ENCODE peak calls at places on chromosomes 13 and 19, in eight cellular contexts. Z is H7, Q is heart right ventricle, M is GM23248, T is fibroblast of lung, N is tibial artery, L is BE2C, P is HCT116. F is an unnamed sample. For H3K36me3, the result is how much of the 10 kb centered on the place peaks cover.

GRCh38 chr19:2171349-2172145 is 7.8 kb downstream of the DOT1L start:
- DNase-seq in Z (peak), Q (peak), M (no peak), T (peak), N (no peak), L (peak), P (no peak), F (peak)

GRCh38 chr13:34044660-34045080 is 226.7 kb downstream of the RFC3 start:
- DNase-seq in Z (no peak), Q (no peak), M (peak), T (peak), N (no peak), L (no peak), P (peak), F (no peak)

GRCh38 chr13:110574161-110574560 is 12.6 kb upstream of the RAB20 start:
- DNase-seq in Z (no peak), Q (no peak), M (peak), T (no peak), N (no peak), L (no peak), P (no peak), F (no peak)

GRCh38 chr19:6012416-6013170 is 34.7 kb upstream of the RANBP3 start:
- DNase-seq in Z (peak), Q (no peak), M (no peak), T (no peak), N (no peak), L (no peak), P (no peak), F (no peak)

GRCh38 chr13:74287672-74288169 is 153.5 kb upstream of the KLF12 start:
- DNase-seq in Z (peak), Q (peak), M (peak), T (peak), N (peak), L (peak), P (no peak), F (peak)

GRCh38 chr19:33681081-33681680 is 59.4 kb downstream of the CHST8 start:
- DNase-seq in Z (peak), Q (no peak), M (no peak), T (no peak), N (no peak), L (no peak), P (no peak), F (no peak)

GRCh38 chr19:19451429-19452240 is 46.2 kb downstream of the GATAD2A start:
- DNase-seq in Z (no peak), Q (no peak), M (no peak), T (peak), N (no peak), L (no peak), P (no peak), F (no peak)

GRCh38 chr19:11673608-11674041 is 65.1 kb downstream of the ZNF823 start:
- DNase-seq in Z (peak), Q (peak), M (peak), T (peak), N (peak), L (peak), P (no peak), F (peak)

GRCh38 chr19:41754596-41754995 is 734 bp upstream of the CEACAM6 start:
- DNase-seq in Z (no peak), Q (no peak), M (no peak), T (no peak), N (no peak), L (no peak), P (no peak), F (no peak)

GRCh38 chr19:43768273-43769050 is 12.3 kb downstream of the KCNN4 start:
- DNase-seq in Z (no peak), Q (no peak), M (no peak), T (no peak), N (peak), L (no peak), P (no peak), F (peak)

GRCh38 chr19:11421607-11422098 is 2.5 kb upstream of the RGL3 start:
- DNase-seq in Z (peak), Q (peak), M (peak), T (no peak), N (peak), L (peak), P (no peak), F (peak)

GRCh38 chr13:77415253-77416127 is 88.6 kb upstream of the MYCBP2 start:
- DNase-seq in Z (no peak), Q (no peak), M (no peak), T (no peak), N (peak), L (no peak), P (no peak), F (no peak)

GRCh38 chr19:52646571-52647222 is 8.5 kb upstream of the ZNF83 start:
- DNase-seq in Z (no peak), Q (no peak), M (no peak), T (peak), N (no peak), L (no peak), P (no peak), F (no peak)

GRCh38 chr13:29479716-29480492 is 115.6 kb downstream of the SLC7A1 start:
- DNase-seq in Z (no peak), Q (no peak), M (no peak), T (no peak), N (no peak), L (no peak), P (no peak), F (no peak)

GRCh38 chr13:91304740-91305139 is 42.7 kb upstream of the MIR17HG start:
- DNase-seq in Z (no peak), Q (no peak), M (no peak), T (no peak), N (no peak), L (no peak), P (no peak), F (no peak)

GRCh38 chr19:52689804-52690394 is 44.9 kb downstream of the ZNF611 start:
- DNase-seq in Z (peak), Q (peak), M (peak), T (no peak), N (peak), L (peak), P (no peak), F (peak)

GRCh38 chr19:5206751-5207075 is 133.9 kb downstream of the PTPRS start:
- DNase-seq in Z (no peak), Q (no peak), M (no peak), T (no peak), N (no peak), L (no peak), P (no peak), F (no peak)

GRCh38 chr13:80339841-80340642 is 884 bp downstream of the SPRY2 start:
- DNase-seq in Z (peak), Q (peak), M (peak), T (peak), N (peak), L (peak), P (no peak), F (peak)

GRCh38 chr13:34030782-34031181 is 212.8 kb downstream of the RFC3 start:
- DNase-seq in Z (no peak), Q (no peak), M (peak), T (no peak), N (no peak), L (no peak), P (no peak), F (no peak)

GRCh38 chr19:39052243-39052746 is 19.9 kb upstream of the FBXO27 start:
- DNase-seq in Z (peak), Q (peak), M (peak), T (peak), N (peak), L (peak), P (no peak), F (peak)

GRCh38 chr19:29771708-29772415 is 39.9 kb upstream of the CCNE1 start:
- DNase-seq in Z (peak), Q (peak), M (peak), T (peak), N (no peak), L (peak), P (peak), F (peak)

GRCh38 chr19:32401992-32402391 is 3.6 kb upstream of the DPY19L3 start:
- DNase-seq in Z (no peak), Q (no peak), M (no peak), T (no peak), N (no peak), L (no peak), P (no peak), F (no peak)

GRCh38 chr13:112806761-112807652 is 117.2 kb downstream of the ATP11A start:
- DNase-seq in Z (no peak), Q (no peak), M (no peak), T (peak), N (no peak), L (no peak), P (no peak), F (no peak)

GRCh38 chr13:112810608-112811007 is 120.8 kb downstream of the ATP11A start:
- DNase-seq in Z (no peak), Q (no peak), M (no peak), T (no peak), N (no peak), L (no peak), P (no peak), F (no peak)

GRCh38 chr13:112809332-112810310 is 119.8 kb downstream of the ATP11A start:
- DNase-seq in Z (peak), Q (no peak), M (no peak), T (no peak), N (no peak), L (no peak), P (no peak), F (no peak)

GRCh38 chr13:112807653-112808376 is 118.0 kb downstream of the ATP11A start:
- DNase-seq in Z (peak), Q (no peak), M (no peak), T (no peak), N (no peak), L (no peak), P (no peak), F (no peak)

GRCh38 chr13:112808377-112809140 is 118.7 kb downstream of the ATP11A start:
- DNase-seq in Z (peak), Q (no peak), M (no peak), T (no peak), N (no peak), L (no peak), P (no peak), F (no peak)
- H3K36me3 ChIP-seq in Z (under half), Q (half or more), M (under half), T (under half), N (under half), L (under half), P (under half), F (under half)

GRCh38 chr19:4120531-4120930 is 3.4 kb downstream of the MAP2K2 start:
- DNase-seq in Z (no peak), Q (no peak), M (peak), T (peak), N (no peak), L (no peak), P (no peak), F (no peak)
- H3K36me3 ChIP-seq in Z (under half), Q (under half), M (under half), T (under half), N (under half), L (under half), P (under half), F (under half)

DNA sequence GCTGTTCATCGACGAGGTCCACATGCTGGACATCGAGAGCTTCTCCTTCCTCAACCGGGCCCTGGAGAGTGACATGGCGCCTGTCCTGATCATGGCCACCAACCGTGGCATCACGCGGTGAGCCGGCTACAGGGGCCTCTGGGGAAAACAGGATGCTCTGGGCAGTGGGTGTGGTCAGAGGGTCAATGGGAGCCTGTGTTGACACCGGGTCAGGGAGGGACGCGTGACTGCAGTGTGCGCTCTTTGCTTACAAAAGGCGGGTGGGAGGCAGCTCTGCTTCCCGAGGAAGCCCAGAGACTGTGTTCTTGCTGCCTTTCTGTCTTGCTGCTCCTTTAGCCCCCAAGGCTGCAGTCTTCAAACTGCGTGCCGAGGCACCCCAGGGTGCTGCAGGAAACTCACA is 5.7 kb downstream of the LHB start:
- DNase-seq in Z (peak), Q (no peak), M (no peak), T (no peak), N (no peak), L (no peak), P (no peak), F (no peak)
- H3K36me3 ChIP-seq in Z (under half), Q (half or more), M (under half), T (under half), N (half or more), L (half or more), P (half or more), F (under half)

GRCh38 chr19:48470856-48471255 is 1.7 kb downstream of the CYTH2 start:
- DNase-seq in Z (no peak), Q (no peak), M (no peak), T (no peak), N (no peak), L (no peak), P (no peak), F (no peak)
- H3K36me3 ChIP-seq in Z (under half), Q (half or more), M (under half), T (under half), N (half or more), L (under half), P (under half), F (under half)

DNA sequence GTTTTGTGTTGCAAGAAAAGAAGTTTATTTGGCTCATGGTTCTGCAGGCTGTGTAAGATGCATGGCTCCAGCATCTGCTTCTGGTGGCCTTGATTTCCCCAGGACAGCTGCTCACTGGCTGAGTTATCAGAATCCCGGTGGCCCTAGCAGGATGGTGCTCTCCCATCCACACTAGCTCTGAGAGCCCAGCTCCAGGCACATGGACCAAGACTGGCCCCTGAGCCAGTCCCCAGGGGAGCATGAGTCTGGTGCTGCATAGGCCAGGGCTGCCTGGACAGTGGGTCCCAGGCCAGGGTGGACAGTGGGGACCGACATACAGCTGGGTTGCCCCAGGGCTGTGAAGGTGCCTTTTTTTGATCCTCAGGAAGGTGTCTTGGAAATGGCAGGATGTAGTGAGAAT is 10.4 kb downstream of the ADGRE2 start:
- DNase-seq in Z (no peak), Q (no peak), M (no peak), T (no peak), N (no peak), L (no peak), P (no peak), F (no peak)
- H3K36me3 ChIP-seq in Z (under half), Q (under half), M (under half), T (under half), N (under half), L (under half), P (under half), F (under half)

F was measured in Caco-2.